ENCODE peak calls at places on chromosomes 4 and X, in five cellular contexts. Q is SK-N-SH, K is K562, O is GM12891, L is H1. N is an unnamed sample.
A peak's percentile ranks its signal among the peaks of the same experiment; 100 is the strongest.

GRCh38 chrX:64176876-64177275 is 28.6 kb downstream of the AMER1 start:
- DNase-seq in K (no peak), L (no peak), Q (no peak), O (no peak), N (no peak)

GRCh38 chr4:39716356-39716755 is 18.4 kb downstream of the UBE2K start:
- DNase-seq in L (no peak), Q (no peak), K (no peak), O (no peak), N (no peak)

GRCh38 chrX:115560211-115560977 is 580 bp upstream of the PLS3 start:
- DNase-seq in L (no peak), K (no peak), O (no peak), Q (no peak), N (no peak)

GRCh38 chr4:134544303-134544761 is 342.7 kb upstream of the PABPC4L start:
- DNase-seq in O (no peak), L (no peak), Q (no peak), K (no peak), N (no peak)

GRCh38 chrX:133384454-133384853 is 30.8 kb downstream of the GPC4 start:
- DNase-seq in L (no peak), O (no peak), Q (no peak), K (no peak), N (no peak)

GRCh38 chrX:4560192-4560591 is 846.7 kb upstream of the PRKX start:
- DNase-seq in Q (no peak), L (no peak), K (no peak), O (no peak), N (no peak)

GRCh38 chr4:136319789-136320470 is 1212.4 kb downstream of the PCDH18 start:
- DNase-seq in K (no peak), L (no peak), Q (no peak), O (no peak), N (no peak)

GRCh38 chrX:47749185-47749967 is 87.3 kb upstream of the ZNF81 start:
- DNase-seq in O (no peak), Q (no peak), K (no peak), L (no peak), N (no peak)

GRCh38 chr4:40842725-40843401 is 93.1 kb downstream of the NSUN7 start:
- DNase-seq in O (no peak), L (no peak), K (no peak), Q (no peak), N (no peak)

GRCh38 chr4:18297684-18298083 is 276.1 kb upstream of the LCORL start:
- DNase-seq in L (no peak), Q (no peak), K (no peak), O (no peak), N (no peak)

GRCh38 chr4:169238445-169238844 is 32.3 kb downstream of the SH3RF1 start:
- DNase-seq in Q (no peak), K (no peak), L (no peak), O (no peak), N (no peak)

GRCh38 chr4:119232286-119232685 is 19.8 kb downstream of the USP53 start:
- DNase-seq in Q (no peak), L (no peak), O (no peak), K (no peak), N (no peak)

GRCh38 chr4:1207603-1208265 is 35.4 kb upstream of the SPON2 start:
- DNase-seq in L (no peak), K (no peak), O (no peak), Q (peak; percentile 63), N (no peak)

GRCh38 chr4:29278580-29278979 is 1441.6 kb upstream of the PCDH7 start:
- DNase-seq in L (no peak), O (no peak), K (no peak), Q (no peak), N (no peak)

GRCh38 chrX:40092808-40093435 is 4.8 kb downstream of the BCOR start:
- DNase-seq in O (no peak), K (no peak), Q (no peak), L (no peak), N (no peak)

GRCh38 chrX:14489437-14489836 is 39.9 kb upstream of the GLRA2 start:
- DNase-seq in L (no peak), K (no peak), Q (no peak), O (no peak), N (no peak)

GRCh38 chr4:140790171-140790570 is 34.0 kb upstream of the TBC1D9 start:
- DNase-seq in O (no peak), L (no peak), K (no peak), Q (no peak), N (no peak)

GRCh38 chrX:115579327-115579726 is 18.4 kb downstream of the PLS3 start:
- DNase-seq in Q (no peak), K (no peak), O (no peak), L (no peak), N (no peak)

GRCh38 chr4:102263024-102263787 is 82.1 kb downstream of the SLC39A8 start:
- DNase-seq in Q (peak; percentile 48), O (no peak), L (no peak), K (no peak), N (no peak)

GRCh38 chrX:13165266-13165665 is 120.8 kb upstream of the FAM9C start:
- DNase-seq in K (no peak), L (no peak), Q (no peak), O (no peak), N (no peak)

GRCh38 chr4:176467011-176467410 is 147.2 kb downstream of the SPCS3 start:
- DNase-seq in L (no peak), K (no peak), Q (no peak), O (no peak), N (no peak)

GRCh38 chr4:168487821-168488162 is 7.5 kb upstream of the DDX60L start:
- DNase-seq in Q (no peak), O (no peak), K (no peak), L (no peak), N (no peak)

GRCh38 chrX:153494061-153494460 is 719 bp upstream of the BGN start:
- DNase-seq in K (no peak), L (no peak), O (no peak), Q (no peak), N (no peak)

GRCh38 chr4:76017056-76017686 is 6.1 kb downstream of the CXCL10 start:
- DNase-seq in K (no peak), Q (no peak), L (no peak), O (no peak), N (no peak)

GRCh38 chr4:172982151-172982590 is 186.4 kb upstream of the GALNT7 start:
- DNase-seq in K (no peak), O (no peak), L (no peak), Q (no peak), N (no peak)

GRCh38 chrX:9465380-9466114 is 689 bp downstream of the TBL1X start:
- DNase-seq in L (no peak), Q (peak; percentile 50), K (peak; percentile 13), O (peak; percentile 18), N (peak; percentile 40)

GRCh38 chr4:110046588-110047049 is 133.9 kb downstream of the EGF start:
- DNase-seq in O (no peak), Q (peak; percentile 11), L (no peak), K (no peak), N (no peak)

GRCh38 chr4:74042681-74043080 is 4.2 kb upstream of the CXCL3 start:
- DNase-seq in K (no peak), Q (no peak), L (no peak), O (no peak), N (no peak)

GRCh38 chr4:23483320-23483958 is 406.4 kb downstream of the PPARGC1A start:
- DNase-seq in L (no peak), K (no peak), O (no peak), Q (no peak), N (no peak)

GRCh38 chr4:150476776-150477175 is 105.2 kb upstream of the MAB21L2 start:
- DNase-seq in O (no peak), K (peak; percentile 11), L (no peak), Q (no peak), N (no peak)

GRCh38 chr4:5050520-5050955 is 742 bp upstream of the STK32B start:
- DNase-seq in Q (peak; percentile 88), O (peak; percentile 53), K (peak; percentile 65), L (peak; percentile 53), N (peak; percentile 38)

GRCh38 chr4:65599335-65599734 is 71.0 kb downstream of the EPHA5 start:
- DNase-seq in K (no peak), L (no peak), Q (no peak), O (no peak), N (no peak)

GRCh38 chr4:115424852-115425251 is 311.4 kb upstream of the NDST4 start:
- DNase-seq in Q (no peak), K (no peak), O (no peak), L (no peak), N (no peak)

GRCh38 chr4:175671491-175671934 is 140.6 kb downstream of the GPM6A start:
- DNase-seq in O (no peak), L (no peak), K (no peak), Q (peak; percentile 3), N (no peak)

GRCh38 chr4:10608501-10609219 is 75.9 kb downstream of the CLNK start:
- DNase-seq in K (no peak), L (no peak), O (no peak), Q (no peak), N (no peak)

GRCh38 chr4:174378951-174379350 is 95.2 kb downstream of the CEP44 start:
- DNase-seq in L (no peak), Q (no peak), O (no peak), K (no peak), N (no peak)

GRCh38 chr4:63275491-63275890 is 1133.8 kb downstream of the TECRL start:
- DNase-seq in K (no peak), O (no peak), L (no peak), Q (no peak), N (no peak)

DNA sequence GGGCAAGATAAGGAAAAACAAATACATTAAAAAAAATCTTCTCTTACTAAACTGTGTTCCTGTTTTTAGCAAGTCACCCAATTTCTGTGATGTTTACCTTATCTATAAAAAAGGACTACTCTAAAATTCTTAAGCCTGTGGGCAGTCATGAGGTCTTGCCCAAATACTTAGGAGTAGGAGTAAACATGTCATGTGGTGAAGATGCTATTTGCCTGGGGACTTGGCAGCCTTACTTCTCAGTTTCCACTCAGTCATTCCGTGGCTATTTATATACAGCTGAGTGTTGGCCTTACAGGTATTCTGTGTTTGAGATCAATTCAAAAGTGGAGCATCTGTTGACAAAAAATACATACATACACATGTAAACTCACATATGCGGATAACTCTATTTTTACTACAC is 89.9 kb upstream of the TLR2 start:
- DNase-seq in Q (no peak), L (no peak), K (no peak), O (no peak), N (no peak)
- TF ChIP-seq POLR2AphosphoS5 in Q (no peak), L (no peak), K (no peak), O (no peak), N (no peak)

DNA sequence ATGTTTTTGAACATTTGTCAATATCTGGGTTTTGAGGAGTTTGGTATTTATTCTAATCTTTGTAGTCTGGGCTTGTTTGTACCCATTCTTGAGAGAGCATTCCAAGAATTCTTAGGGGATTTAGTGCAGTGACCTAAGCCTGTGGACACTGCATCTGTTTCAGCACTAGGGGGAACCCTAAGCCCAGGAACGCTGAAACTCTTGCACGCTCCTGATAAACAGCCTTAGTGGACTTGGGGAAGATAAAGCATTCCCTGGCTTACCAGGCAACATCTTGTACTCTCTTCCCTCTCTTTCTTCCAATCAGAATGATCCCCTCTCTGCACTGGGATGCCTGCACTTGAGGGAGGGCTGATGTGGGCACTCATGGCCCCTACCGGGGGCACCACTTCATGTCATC is 654.9 kb upstream of the HTR2C start:
- DNase-seq in L (peak; percentile 50), Q (peak; percentile 52), K (peak; percentile 18), O (no peak), N (no peak)
- TF ChIP-seq TAF1 in L (no peak), Q (no peak), K (no peak), O (no peak), N (no peak)

GRCh38 chrX:2707334-2707760 is 16.3 kb downstream of the CD99 start:
- DNase-seq in O (peak; percentile 59), K (no peak), Q (peak; percentile 67), L (peak; percentile 39), N (peak; percentile 52)
- TF ChIP-seq POLR2AphosphoS5 in O (no peak), K (no peak), Q (peak; percentile 44), L (no peak), N (no peak)

GRCh38 chr4:131348258-131348657 is 1800.8 kb upstream of the PCDH10 start:
- DNase-seq in L (no peak), Q (no peak), O (no peak), K (no peak), N (no peak)
- TF ChIP-seq TAF1 in L (no peak), Q (no peak), O (no peak), K (no peak), N (no peak)

N was measured in GM12892.